ENCODE peak calls at places on chromosomes 16 and 17, in seven cellular contexts. N is Karpas-422, K is dorsolateral prefrontal cortex, S is fibroblast of lung, Z is mesenchymal stem cell, T is substantia nigra, Q is OCI-LY7. W is an unnamed sample.

GRCh38 chr16:1772362-1772907 is at the start of gene EME2:
- DNase-seq in Q (no peak), Z (peak; percentile 56), T (no peak), N (peak; percentile 79), S (no peak), K (no peak), W (no peak)

GRCh38 chr16:11342021-11342855 is 3.0 kb upstream of the RMI2 start:
- DNase-seq in Q (no peak), Z (no peak), K (no peak), N (no peak), S (no peak), T (no peak), W (no peak)

GRCh38 chr17:7577327-7578199 is 1.9 kb upstream of the CD68 start:
- DNase-seq in N (no peak), Z (no peak), Q (no peak), K (no peak), T (no peak), S (no peak), W (no peak)

GRCh38 chr17:559699-560378 is 154.8 kb downstream of the VPS53 start:
- DNase-seq in N (no peak), K (no peak), T (no peak), S (peak; percentile 90), Q (no peak), Z (peak; percentile 96), W (peak; percentile 5)

GRCh38 chr16:81883235-81883634 is 104.1 kb downstream of the PLCG2 start:
- DNase-seq in Q (no peak), T (no peak), Z (no peak), K (no peak), S (no peak), N (no peak), W (no peak)

GRCh38 chr17:50445730-50446305 is 19.8 kb downstream of the ACSF2 start:
- DNase-seq in N (no peak), T (no peak), Q (no peak), Z (no peak), K (no peak), S (peak; percentile 49), W (no peak)

GRCh38 chr16:86520317-86521210 is 10.2 kb downstream of the FOXF1 start:
- DNase-seq in K (no peak), Q (no peak), N (no peak), Z (peak; percentile 87), S (no peak), T (no peak), W (no peak)

GRCh38 chr16:75836377-75837010 is 110.2 kb upstream of the CPHXL start:
- DNase-seq in K (no peak), N (no peak), T (no peak), Q (no peak), Z (no peak), S (no peak), W (no peak)

GRCh38 chr16:55294129-55294528 is 29.9 kb upstream of the IRX6 start:
- DNase-seq in T (no peak), N (no peak), S (no peak), K (no peak), Z (no peak), Q (no peak), W (no peak)

GRCh38 chr16:27233731-27234130 is 30.4 kb downstream of the KDM8 start:
- DNase-seq in N (no peak), Z (no peak), Q (peak; percentile 44), K (no peak), T (no peak), S (no peak), W (no peak)

GRCh38 chr16:27235055-27235937 is 32.0 kb downstream of the KDM8 start:
- DNase-seq in N (peak; percentile 73), Q (peak; percentile 78), S (peak; percentile 93), T (peak; percentile 65), Z (peak; percentile 96), K (peak; percentile 74), W (peak; percentile 24)

GRCh38 chr16:27232875-27233605 is 29.7 kb downstream of the KDM8 start:
- DNase-seq in K (no peak), N (no peak), S (no peak), Q (peak; percentile 53), Z (no peak), T (no peak), W (no peak)

GRCh38 chr16:27234603-27235002 is 31.3 kb downstream of the KDM8 start:
- DNase-seq in K (no peak), Q (no peak), N (no peak), Z (no peak), T (no peak), S (no peak), W (no peak)

GRCh38 chr16:27234171-27234570 is 30.8 kb downstream of the KDM8 start:
- DNase-seq in Q (no peak), S (no peak), K (no peak), N (no peak), Z (no peak), T (no peak), W (no peak)
- H3K27ac ChIP-seq in Q (no peak overlapping the region), S (no peak overlapping the region), K (no peak overlapping the region), N (no peak overlapping the region), Z (no peak overlapping the region), T (peak overlapping the region; percentile 26), W (peak overlapping the region; percentile 60)

GRCh38 chr17:77319211-77320031 is 178.7 kb downstream of the SEC14L1 start:
- DNase-seq in T (peak; percentile 36), Z (peak; percentile 98), N (peak; percentile 67), Q (peak; percentile 57), K (peak; percentile 74), S (peak; percentile 81), W (no peak)
- H3K27ac ChIP-seq in T (no peak overlapping the region), Z (peak overlapping the region; percentile 77), N (no peak overlapping the region), Q (peak overlapping the region; percentile 25), K (peak overlapping the region; percentile 52), S (peak overlapping the region; percentile 98), W (no peak overlapping the region)

GRCh38 chr17:40451420-40451819 is 8.2 kb downstream of the IGFBP4 start:
- DNase-seq in S (peak; percentile 98), Q (no peak), Z (peak; percentile 72), K (no peak), T (peak; percentile 24), N (no peak), W (no peak)

GRCh38 chr17:40452074-40452787 is 9.0 kb downstream of the IGFBP4 start:
- DNase-seq in S (peak; percentile 73), N (no peak), K (no peak), Z (peak; percentile 90), Q (no peak), T (no peak), W (no peak)

GRCh38 chr17:40456396-40456951 is 13.2 kb downstream of the IGFBP4 start:
- DNase-seq in N (no peak), Z (no peak), K (no peak), S (peak; percentile 50), Q (no peak), T (no peak), W (no peak)

GRCh38 chr17:40452921-40453378 is 9.7 kb downstream of the IGFBP4 start:
- DNase-seq in K (no peak), T (no peak), Q (no peak), Z (no peak), N (no peak), S (peak; percentile 40), W (no peak)

DNA sequence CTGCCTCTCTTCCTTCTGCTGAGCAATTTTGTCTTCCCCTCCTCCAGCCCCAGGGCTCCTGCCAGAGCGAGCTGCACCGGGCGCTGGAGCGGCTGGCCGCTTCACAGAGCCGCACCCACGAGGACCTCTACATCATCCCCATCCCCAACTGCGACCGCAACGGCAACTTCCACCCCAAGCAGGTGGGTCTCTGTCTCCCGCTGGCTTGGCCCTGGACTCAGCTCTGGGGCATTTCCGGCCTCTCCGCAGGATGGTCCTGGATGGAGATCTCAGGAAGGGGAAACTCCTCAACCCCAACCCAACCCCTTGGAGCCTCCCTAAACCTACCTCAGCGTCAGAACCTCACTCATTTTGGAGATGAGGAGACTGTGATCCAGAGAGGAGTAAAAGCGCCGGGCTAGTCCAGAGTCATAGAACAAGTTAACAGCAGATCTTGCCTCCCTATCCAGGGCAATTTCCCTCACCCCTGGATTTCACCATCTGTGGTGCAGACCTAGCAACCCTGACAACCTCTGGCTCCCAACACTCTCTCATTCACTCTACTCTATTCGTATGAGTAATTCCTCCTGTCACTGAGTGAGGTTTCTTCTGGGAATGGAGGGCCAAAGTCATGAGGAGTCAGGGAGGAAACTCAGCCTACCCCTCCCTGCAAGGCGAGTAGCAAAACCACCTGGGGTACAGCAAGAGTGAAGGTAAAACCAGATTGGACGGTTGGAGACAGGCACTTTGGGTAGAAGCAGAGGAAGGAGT is 10.8 kb downstream of the IGFBP4 start:
- DNase-seq in Q (no peak), K (no peak), N (no peak), T (no peak), S (peak; percentile 75), Z (no peak), W (no peak)
- H3K27ac ChIP-seq in Q (no peak overlapping the region), K (no peak overlapping the region), N (no peak overlapping the region), T (no peak overlapping the region), S (peak overlapping the region; percentile 91), Z (peak overlapping the region; percentile 4), W (no peak overlapping the region)

DNA sequence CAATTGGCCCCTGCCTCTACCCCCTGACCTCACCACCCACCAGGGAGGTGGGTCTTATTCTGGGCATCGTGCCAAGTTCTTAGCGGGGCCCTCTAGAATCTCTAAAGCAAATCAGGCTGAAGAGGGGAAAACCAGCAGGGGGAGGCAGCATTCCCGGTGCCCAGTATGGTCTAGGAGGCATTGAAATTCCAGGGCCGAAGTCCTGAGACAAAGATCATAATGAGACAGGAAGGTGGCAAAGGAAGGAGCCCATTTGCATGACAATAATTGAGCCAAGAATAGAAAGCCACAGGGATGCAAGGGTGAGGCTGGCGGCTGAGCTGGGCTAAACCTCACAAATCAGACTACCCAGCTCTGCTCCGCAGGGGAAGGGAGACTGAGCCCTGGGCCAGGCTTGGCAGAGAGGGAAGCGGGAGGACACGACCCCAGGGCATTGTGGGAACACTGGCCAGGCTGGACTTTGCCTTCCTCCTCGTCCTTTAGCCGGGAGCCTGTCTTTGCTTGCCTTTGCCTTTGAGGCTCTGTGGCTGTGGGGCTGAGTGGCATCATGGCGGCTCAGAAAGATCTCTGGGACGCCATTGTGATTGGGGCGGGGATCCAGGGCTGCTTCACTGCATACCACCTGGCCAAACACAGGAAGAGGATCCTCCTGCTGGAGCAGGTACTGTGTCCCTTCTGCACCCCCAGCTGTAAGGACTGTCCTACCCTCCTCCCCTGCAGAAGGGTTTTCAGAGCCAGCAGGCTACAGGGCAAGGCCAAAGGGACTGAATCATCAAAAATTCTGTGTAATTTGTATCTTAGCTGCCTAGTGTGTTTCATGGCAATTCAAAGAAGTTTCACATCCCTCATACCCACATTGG is at the start of gene PIPOX:
- DNase-seq in S (peak; percentile 59), N (peak; percentile 62), K (peak; percentile 46), Z (peak; percentile 31), T (peak; percentile 48), Q (peak; percentile 54), W (no peak)
- H3K27ac ChIP-seq in S (no peak within 1 kb of the TSS), N (no peak within 1 kb of the TSS), K (no peak within 1 kb of the TSS), Z (no peak within 1 kb of the TSS), T (peak within 1 kb of the TSS; percentile 42), Q (no peak within 1 kb of the TSS), W (peak within 1 kb of the TSS; percentile 76)

DNA sequence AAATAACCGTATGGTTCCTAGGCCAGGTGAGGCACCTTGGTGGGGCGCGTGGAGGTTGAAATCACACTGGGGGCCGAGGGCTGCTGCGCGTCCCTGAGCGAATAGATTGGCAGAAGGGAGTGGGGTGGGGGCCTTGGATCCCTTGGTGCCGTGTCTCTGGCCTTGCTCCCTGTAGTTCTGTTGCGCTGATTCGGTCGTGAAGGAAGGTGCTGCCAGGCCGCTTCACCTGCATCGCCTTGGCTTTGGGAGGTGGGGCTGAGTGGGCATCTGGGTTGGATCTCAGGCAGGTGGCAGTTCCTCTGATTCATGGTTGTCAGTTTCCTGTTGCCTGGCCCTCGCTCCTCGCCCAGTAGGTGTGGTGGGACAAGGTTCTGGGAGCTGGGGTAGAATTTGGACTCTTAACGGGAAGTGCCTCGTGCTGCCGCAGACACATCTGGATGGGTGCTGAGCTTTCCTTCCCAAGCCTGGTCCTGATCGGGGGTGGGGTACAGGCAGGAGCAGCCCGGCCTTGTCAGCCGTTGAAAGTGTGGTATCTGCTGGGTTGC is 30.1 kb downstream of the PGS1 start:
- DNase-seq in N (no peak), T (no peak), S (no peak), Z (no peak), Q (no peak), K (no peak), W (no peak)
- H3K27ac ChIP-seq in N (no peak overlapping the region), T (no peak overlapping the region), S (no peak overlapping the region), Z (no peak overlapping the region), Q (no peak overlapping the region), K (no peak overlapping the region), W (no peak overlapping the region)

W was measured in caudate nucleus.